ENCODE peak calls at places on chromosomes 11 and 22, in four cellular contexts. M is HFF-Myc; V is activated naive CD4-positive, alpha-beta T cell treated with anti-CD3 and anti-CD28 coated beads for 36 hours; B is stimulated activated CD4-positive, alpha-beta T cell treated with anti-CD3 and anti-CD28 coated beads, Interleukin-12 subunit alpha, Interleukin-12 subunit beta, amount 100 ng/mL, for 4 hours. U is an unnamed sample.

GRCh38 chr11:58577441-58578135 is 1.3 kb upstream of the ZFP91 start:
- DNase-seq in M (peak), V (peak), B (peak), U (peak)

GRCh38 chr11:108597736-108598355 is 4.3 kb upstream of the EXPH5 start:
- DNase-seq in M (no peak), V (no peak), B (no peak), U (no peak)

GRCh38 chr11:113518716-113519495 is 43.7 kb upstream of the DRD2 start:
- DNase-seq in M (no peak), V (no peak), B (no peak), U (no peak)

GRCh38 chr22:36027960-36028645 is 521 bp downstream of the RBFOX2 start:
- DNase-seq in M (no peak), V (peak), B (no peak), U (no peak)

GRCh38 chr22:28015676-28016601 is 96.9 kb upstream of the PITPNB start:
- DNase-seq in M (no peak), V (no peak), B (no peak), U (no peak)

GRCh38 chr11:68331338-68331947 is 19.1 kb downstream of the LRP5 start:
- DNase-seq in M (no peak), V (peak), B (no peak), U (no peak)

GRCh38 chr11:118916842-118917388 is 8.8 kb downstream of the BCL9L start:
- DNase-seq in M (no peak), V (peak), B (no peak), U (no peak)

GRCh38 chr11:12769834-12770345 is 95.7 kb downstream of the TEAD1 start:
- DNase-seq in M (peak), V (no peak), B (no peak), U (no peak)

GRCh38 chr11:74085542-74085892 is 76.6 kb upstream of the UCP3 start:
- DNase-seq in M (no peak), V (no peak), B (no peak), U (no peak)

GRCh38 chr11:120747801-120748484 is 236.4 kb downstream of the GRIK4 start:
- DNase-seq in M (no peak), V (no peak), B (no peak), U (no peak)

GRCh38 chr11:33633251-33634003 is 67.2 kb downstream of the C11orf91 start:
- DNase-seq in M (peak), V (no peak), B (no peak), U (no peak)

GRCh38 chr11:5277807-5278206 is 8.1 kb upstream of the HBE1 start:
- DNase-seq in M (no peak), V (no peak), B (no peak), U (no peak)

GRCh38 chr11:33520103-33520502 is 180.5 kb downstream of the C11orf91 start:
- DNase-seq in M (no peak), V (no peak), B (no peak), U (no peak)

GRCh38 chr11:111047376-111047775 is 198.1 kb upstream of the POU2AF2 start:
- DNase-seq in M (no peak), V (no peak), B (no peak), U (no peak)

GRCh38 chr22:37842015-37842793 is 1.9 kb downstream of the ANKRD54 start:
- DNase-seq in M (no peak), V (no peak), B (no peak), U (no peak)

GRCh38 chr11:115256326-115257197 is 247.7 kb downstream of the CADM1 start:
- DNase-seq in M (no peak), V (peak), B (no peak), U (no peak)

GRCh38 chr11:2446590-2447252 is 1.9 kb downstream of the KCNQ1 start:
- DNase-seq in M (no peak), V (peak), B (no peak), U (peak)

GRCh38 chr11:7548659-7549283 is 35.0 kb downstream of the PPFIBP2 start:
- DNase-seq in M (no peak), V (peak), B (no peak), U (peak)

GRCh38 chr11:67576742-67577475 is 6.7 kb upstream of the GSTP1 start:
- DNase-seq in M (no peak), V (peak), B (no peak), U (no peak)

GRCh38 chr22:23899042-23899745 is 5.0 kb downstream of the MIF start:
- DNase-seq in M (no peak), V (no peak), B (no peak), U (no peak)

GRCh38 chr11:123901867-123902266 is at the start of gene OR8D4:
- DNase-seq in M (no peak), V (no peak), B (no peak), U (no peak)

GRCh38 chr11:35011389-35011788 is 95.0 kb downstream of the PDHX start:
- DNase-seq in M (no peak), V (no peak), B (no peak), U (no peak)

GRCh38 chr22:27148886-27149470 is 491.6 kb downstream of the MIAT start:
- DNase-seq in M (no peak), V (no peak), B (no peak), U (no peak)

GRCh38 chr11:74749965-74750296 is 1.3 kb downstream of the RNF169 start:
- DNase-seq in M (no peak), V (no peak), B (no peak), U (no peak)

GRCh38 chr22:48752451-48753380 is 1075.0 kb downstream of the BRD1 start:
- DNase-seq in M (no peak), V (no peak), B (no peak), U (peak)

GRCh38 chr11:73326929-73327811 is 19.1 kb downstream of the ARHGEF17 start:
- DNase-seq in M (peak), V (no peak), B (no peak), U (no peak)

GRCh38 chr11:74696488-74696887 is 34.7 kb downstream of the CHRDL2 start:
- DNase-seq in M (no peak), V (no peak), B (no peak), U (no peak)

GRCh38 chr11:106684944-106685343 is 333.3 kb downstream of the GUCY1A2 start:
- DNase-seq in M (no peak), V (no peak), B (no peak), U (no peak)

GRCh38 chr11:29328961-29329441 is 687.8 kb downstream of the KCNA4 start:
- DNase-seq in M (peak), V (no peak), B (no peak), U (no peak)

GRCh38 chr11:64181506-64182411 is 4.2 kb upstream of the STIP1 start:
- DNase-seq in M (peak), V (peak), B (peak), U (peak)

GRCh38 chr22:19903513-19903912 is 38.1 kb upstream of the COMT start:
- DNase-seq in M (no peak), V (no peak), B (no peak), U (no peak)